ENCODE peak calls at places on chromosomes 3 and 15, in seven cellular contexts. One of them, this sample, is unnamed.

GRCh38 chr3:111936191-111936841 is 42.5 kb upstream of the ABHD10 start:
- DNase-seq in activated T-helper 9 cell treated with anti-CD3 and anti-CD28 coated beads, Interleukin-2, amount 50 U/mL, for 16 hours: no peak
- DNase-seq in activated T-cell treated with anti-CD3 and anti-CD28 coated beads for 1 hour: no peak
- DNase-seq in hippocampal formation: no peak
- DNase-seq in WTC11: no peak
- DNase-seq in activated B cell treated with CpG ODN at 0.5 μM for 24 hours: no peak
- DNase-seq in adrenal gland: no peak
- DNase-seq in this sample: no peak

GRCh38 chr15:52113246-52113645 is 671 bp upstream of the BCL2L10 start:
- DNase-seq in WTC11: no peak
- DNase-seq in hippocampal formation: no peak
- DNase-seq in activated T-helper 9 cell treated with anti-CD3 and anti-CD28 coated beads, Interleukin-2, amount 50 U/mL, for 16 hours: no peak
- DNase-seq in activated T-cell treated with anti-CD3 and anti-CD28 coated beads for 1 hour: no peak
- DNase-seq in adrenal gland: no peak
- DNase-seq in activated B cell treated with CpG ODN at 0.5 μM for 24 hours: no peak
- DNase-seq in this sample: no peak

GRCh38 chr3:96267577-96267976 is 546.8 kb upstream of the EPHA6 start:
- DNase-seq in activated T-cell treated with anti-CD3 and anti-CD28 coated beads for 1 hour: no peak
- DNase-seq in hippocampal formation: no peak
- DNase-seq in activated T-helper 9 cell treated with anti-CD3 and anti-CD28 coated beads, Interleukin-2, amount 50 U/mL, for 16 hours: no peak
- DNase-seq in activated B cell treated with CpG ODN at 0.5 μM for 24 hours: no peak
- DNase-seq in WTC11: no peak
- DNase-seq in adrenal gland: no peak
- DNase-seq in this sample: no peak

GRCh38 chr3:98482717-98483482 is 14.6 kb upstream of the OR5K2 start:
- DNase-seq in adrenal gland: no peak
- DNase-seq in activated T-helper 9 cell treated with anti-CD3 and anti-CD28 coated beads, Interleukin-2, amount 50 U/mL, for 16 hours: no peak
- DNase-seq in WTC11: no peak
- DNase-seq in hippocampal formation: no peak
- DNase-seq in activated B cell treated with CpG ODN at 0.5 μM for 24 hours: no peak
- DNase-seq in activated T-cell treated with anti-CD3 and anti-CD28 coated beads for 1 hour: no peak
- DNase-seq in this sample: no peak

GRCh38 chr3:152524198-152525140 is 255.7 kb downstream of the MBNL1 start:
- DNase-seq in adrenal gland: peak; percentile 23
- DNase-seq in activated T-cell treated with anti-CD3 and anti-CD28 coated beads for 1 hour: peak; percentile 22
- DNase-seq in hippocampal formation: peak; percentile 70
- DNase-seq in activated T-helper 9 cell treated with anti-CD3 and anti-CD28 coated beads, Interleukin-2, amount 50 U/mL, for 16 hours: no peak
- DNase-seq in WTC11: no peak
- DNase-seq in activated B cell treated with CpG ODN at 0.5 μM for 24 hours: no peak
- DNase-seq in this sample: peak; percentile 42

GRCh38 chr3:144324061-144324460 is 352.4 kb downstream of the DIPK2A start:
- DNase-seq in activated T-cell treated with anti-CD3 and anti-CD28 coated beads for 1 hour: no peak
- DNase-seq in adrenal gland: no peak
- DNase-seq in activated T-helper 9 cell treated with anti-CD3 and anti-CD28 coated beads, Interleukin-2, amount 50 U/mL, for 16 hours: no peak
- DNase-seq in hippocampal formation: no peak
- DNase-seq in activated B cell treated with CpG ODN at 0.5 μM for 24 hours: no peak
- DNase-seq in WTC11: no peak
- DNase-seq in this sample: no peak

GRCh38 chr15:36798366-36798765 is 218.9 kb downstream of the CDIN1 start:
- DNase-seq in adrenal gland: no peak
- DNase-seq in hippocampal formation: no peak
- DNase-seq in activated B cell treated with CpG ODN at 0.5 μM for 24 hours: no peak
- DNase-seq in activated T-helper 9 cell treated with anti-CD3 and anti-CD28 coated beads, Interleukin-2, amount 50 U/mL, for 16 hours: no peak
- DNase-seq in WTC11: no peak
- DNase-seq in activated T-cell treated with anti-CD3 and anti-CD28 coated beads for 1 hour: no peak
- DNase-seq in this sample: no peak

GRCh38 chr3:22106213-22106867 is 355.3 kb upstream of the ZNF385D start:
- DNase-seq in adrenal gland: no peak
- DNase-seq in hippocampal formation: no peak
- DNase-seq in activated T-helper 9 cell treated with anti-CD3 and anti-CD28 coated beads, Interleukin-2, amount 50 U/mL, for 16 hours: no peak
- DNase-seq in WTC11: no peak
- DNase-seq in activated B cell treated with CpG ODN at 0.5 μM for 24 hours: no peak
- DNase-seq in activated T-cell treated with anti-CD3 and anti-CD28 coated beads for 1 hour: no peak
- DNase-seq in this sample: no peak

GRCh38 chr3:146142757-146143156 is 18.2 kb downstream of the PLOD2 start:
- DNase-seq in WTC11: no peak
- DNase-seq in activated T-helper 9 cell treated with anti-CD3 and anti-CD28 coated beads, Interleukin-2, amount 50 U/mL, for 16 hours: no peak
- DNase-seq in activated T-cell treated with anti-CD3 and anti-CD28 coated beads for 1 hour: no peak
- DNase-seq in hippocampal formation: peak; percentile 33
- DNase-seq in adrenal gland: no peak
- DNase-seq in activated B cell treated with CpG ODN at 0.5 μM for 24 hours: no peak
- DNase-seq in this sample: no peak

GRCh38 chr15:90557147-90557546 is 27.4 kb downstream of the CRTC3 start:
- DNase-seq in activated B cell treated with CpG ODN at 0.5 μM for 24 hours: no peak
- DNase-seq in WTC11: no peak
- DNase-seq in activated T-cell treated with anti-CD3 and anti-CD28 coated beads for 1 hour: no peak
- DNase-seq in adrenal gland: no peak
- DNase-seq in activated T-helper 9 cell treated with anti-CD3 and anti-CD28 coated beads, Interleukin-2, amount 50 U/mL, for 16 hours: no peak
- DNase-seq in hippocampal formation: no peak
- DNase-seq in this sample: no peak

GRCh38 chr15:83733206-83733605 is 79.3 kb downstream of the ADAMTSL3 start:
- DNase-seq in adrenal gland: no peak
- DNase-seq in activated T-cell treated with anti-CD3 and anti-CD28 coated beads for 1 hour: no peak
- DNase-seq in activated T-helper 9 cell treated with anti-CD3 and anti-CD28 coated beads, Interleukin-2, amount 50 U/mL, for 16 hours: no peak
- DNase-seq in hippocampal formation: no peak
- DNase-seq in WTC11: no peak
- DNase-seq in activated B cell treated with CpG ODN at 0.5 μM for 24 hours: no peak
- DNase-seq in this sample: no peak

GRCh38 chr3:95212117-95212516 is 1149.3 kb downstream of the NSUN3 start:
- DNase-seq in WTC11: no peak
- DNase-seq in activated T-helper 9 cell treated with anti-CD3 and anti-CD28 coated beads, Interleukin-2, amount 50 U/mL, for 16 hours: no peak
- DNase-seq in adrenal gland: no peak
- DNase-seq in activated T-cell treated with anti-CD3 and anti-CD28 coated beads for 1 hour: no peak
- DNase-seq in hippocampal formation: no peak
- DNase-seq in activated B cell treated with CpG ODN at 0.5 μM for 24 hours: no peak
- DNase-seq in this sample: no peak